ENCODE peak calls at places on chromosomes 5 and 9, in six cellular contexts. B is non-pigmented ciliary epithelial cell, G is cerebellum, F is hippocampal formation, M is bronchial epithelial cell, X is NCI-H2081. P is an unnamed sample.
A peak's percentile ranks its signal among the peaks of the same experiment; 100 is the strongest.

GRCh38 chr5:32510860-32511259 is 66.3 kb upstream of the ZFR start:
- DNase-seq in F (no peak), B (no peak), M (no peak), X (no peak), G (no peak), P (no peak)

GRCh38 chr9:137049544-137050449 is 3.8 kb upstream of the NPDC1 start:
- DNase-seq in M (peak; percentile 23), X (peak; percentile 38), F (peak; percentile 45), B (no peak), G (no peak), P (no peak)

GRCh38 chr9:23672121-23672520 is 153.9 kb downstream of the ELAVL2 start:
- DNase-seq in M (no peak), G (no peak), F (no peak), B (no peak), X (no peak), P (no peak)

GRCh38 chr5:178332096-178332780 is 99.6 kb upstream of the PHYKPL start:
- DNase-seq in X (no peak), G (no peak), M (no peak), B (no peak), F (no peak), P (no peak)

GRCh38 chr5:158451203-158451982 is 592.4 kb upstream of the CLINT1 start:
- DNase-seq in M (no peak), G (no peak), F (no peak), X (no peak), B (peak; percentile 40), P (no peak)

GRCh38 chr5:10592598-10592997 is 28.7 kb downstream of the ANKRD33B start:
- DNase-seq in F (no peak), M (no peak), B (no peak), X (no peak), G (no peak), P (no peak)

GRCh38 chr5:150217041-150217440 is 27.2 kb downstream of the SLC6A7 start:
- DNase-seq in G (no peak), M (no peak), X (peak; percentile 19), F (no peak), B (no peak), P (no peak)

GRCh38 chr9:122124048-122124447 is 30.9 kb upstream of the TTLL11 start:
- DNase-seq in B (no peak), X (no peak), F (no peak), G (no peak), M (no peak), P (no peak)

GRCh38 chr5:24347206-24347605 is 297.6 kb downstream of the CDH10 start:
- DNase-seq in B (no peak), G (no peak), F (no peak), M (no peak), X (no peak), P (no peak)

GRCh38 chr9:76472925-76473324 is 13.9 kb downstream of the GCNT1 start:
- DNase-seq in F (no peak), B (no peak), X (no peak), M (no peak), G (no peak), P (no peak)

GRCh38 chr5:174553556-174553955 is 170.8 kb upstream of the MSX2 start:
- DNase-seq in X (no peak), F (peak; percentile 18), M (no peak), G (no peak), B (no peak), P (no peak)

GRCh38 chr9:115106001-115106400 is 12.0 kb downstream of the TNC start:
- DNase-seq in X (no peak), F (no peak), B (no peak), M (peak; percentile 96), G (no peak), P (no peak)

GRCh38 chr5:58458851-58459275 is 1.0 kb downstream of the PLK2 start:
- DNase-seq in F (no peak), B (no peak), X (no peak), G (no peak), M (peak; percentile 82), P (no peak)

GRCh38 chr5:17331649-17332048 is 114.2 kb downstream of the BASP1 start:
- DNase-seq in M (no peak), F (no peak), X (no peak), B (no peak), G (no peak), P (no peak)

GRCh38 chr9:31390352-31391025 is 994.0 kb upstream of the ACO1 start:
- DNase-seq in X (no peak), B (no peak), M (no peak), F (no peak), G (no peak), P (no peak)

GRCh38 chr9:121783523-121784507 is 132.4 kb downstream of the DAB2IP start:
- DNase-seq in B (no peak), X (no peak), F (no peak), G (no peak), M (no peak), P (no peak)

GRCh38 chr5:52859619-52860018 is 71.9 kb downstream of the ITGA1 start:
- DNase-seq in G (no peak), X (no peak), M (peak; percentile 26), B (peak; percentile 91), F (no peak), P (peak; percentile 72)

GRCh38 chr5:95446560-95447221 is 55.5 kb downstream of the FAM81B start:
- DNase-seq in X (no peak), G (no peak), F (no peak), B (peak; percentile 46), M (peak; percentile 65), P (no peak)

GRCh38 chr9:137422668-137423000 is 328 bp downstream of the EXD3 start:
- DNase-seq in B (no peak), G (no peak), X (no peak), F (no peak), M (no peak), P (no peak)

GRCh38 chr5:73451218-73452130 is 2.9 kb upstream of the FOXD1 start:
- DNase-seq in G (no peak), F (peak; percentile 12), M (no peak), B (no peak), X (peak; percentile 39), P (no peak)

GRCh38 chr5:123786411-123786810 is 274.4 kb downstream of the CSNK1G3 start:
- DNase-seq in X (no peak), G (no peak), F (no peak), B (no peak), M (no peak), P (no peak)

GRCh38 chr5:26894719-26895263 is 143.6 kb downstream of the CDH9 start:
- DNase-seq in F (no peak), X (no peak), G (no peak), M (peak; percentile 6), B (peak; percentile 9), P (no peak)

GRCh38 chr5:180116441-180117377 is 45.1 kb upstream of the RNF130 start:
- DNase-seq in B (no peak), X (no peak), G (peak; percentile 76), M (no peak), F (no peak), P (no peak)